ENCODE peak calls at places on chromosomes 7 and 10, in ten cellular contexts. B is left ventricle myocardium inferior, L is esophagus squamous epithelium, W is heart right ventricle, A is BE2C, Z is psoas muscle, M is mammary epithelial cell, E is fibroblast of lung, H is hepatocyte, D is lower lobe of right lung. V is an unnamed sample.

GRCh38 chr7:95335093-95335492 is 10.8 kb upstream of the PON1 start:
- DNase-seq in B (no peak), L (no peak), W (no peak), A (no peak), Z (no peak), M (peak; percentile 76), E (peak; percentile 93), H (no peak), D (no peak), V (no peak)

GRCh38 chr7:65251851-65252620 is 121.6 kb upstream of the ZNF92 start:
- DNase-seq in B (peak; percentile 35), L (no peak), W (peak; percentile 29), A (peak; percentile 79), Z (peak; percentile 56), M (peak; percentile 61), E (peak; percentile 71), H (peak; percentile 85), D (peak; percentile 78), V (no peak)

GRCh38 chr7:131027287-131027773 is 293.3 kb upstream of the KLF14 start:
- DNase-seq in B (peak; percentile 50), L (no peak), W (no peak), A (peak; percentile 78), Z (peak; percentile 69), M (peak; percentile 63), E (peak; percentile 57), H (peak; percentile 38), D (peak; percentile 51), V (peak; percentile 44)

GRCh38 chr7:28592861-28593260 is 180.5 kb downstream of the CREB5 start:
- DNase-seq in B (no peak), L (no peak), W (no peak), A (no peak), Z (no peak), M (no peak), E (no peak), H (no peak), D (no peak), V (no peak)

GRCh38 chr7:151776876-151777510 is 99.9 kb downstream of the PRKAG2 start:
- DNase-seq in B (no peak), L (no peak), W (no peak), A (no peak), Z (peak; percentile 44), M (no peak), E (no peak), H (no peak), D (no peak), V (no peak)

GRCh38 chr10:88763441-88763840 is 3.6 kb downstream of the LIPN start:
- DNase-seq in B (no peak), L (no peak), W (no peak), A (no peak), Z (no peak), M (peak; percentile 6), E (no peak), H (no peak), D (no peak), V (no peak)

GRCh38 chr10:6018422-6018821 is 41.1 kb upstream of the IL15RA start:
- DNase-seq in B (peak; percentile 48), L (no peak), W (peak; percentile 34), A (no peak), Z (no peak), M (no peak), E (no peak), H (no peak), D (no peak), V (no peak)

GRCh38 chr7:13036256-13036765 is 348.9 kb downstream of the ARL4A start:
- DNase-seq in B (no peak), L (no peak), W (no peak), A (no peak), Z (no peak), M (no peak), E (peak; percentile 20), H (no peak), D (no peak), V (no peak)

GRCh38 chr7:115679976-115680375 is 350.6 kb downstream of the TFEC start:
- DNase-seq in B (no peak), L (no peak), W (no peak), A (peak; percentile 8), Z (no peak), M (peak; percentile 29), E (peak; percentile 44), H (peak; percentile 58), D (no peak), V (no peak)

GRCh38 chr7:115679423-115679822 is 351.1 kb downstream of the TFEC start:
- DNase-seq in B (no peak), L (no peak), W (no peak), A (no peak), Z (no peak), M (no peak), E (no peak), H (no peak), D (no peak), V (no peak)

GRCh38 chr7:115682507-115682906 is 348.1 kb downstream of the TFEC start:
- DNase-seq in B (no peak), L (no peak), W (no peak), A (no peak), Z (no peak), M (no peak), E (no peak), H (no peak), D (no peak), V (no peak)

GRCh38 chr7:115680921-115681320 is 349.6 kb downstream of the TFEC start:
- DNase-seq in B (no peak), L (no peak), W (no peak), A (no peak), Z (no peak), M (no peak), E (no peak), H (no peak), D (no peak), V (no peak)

DNA sequence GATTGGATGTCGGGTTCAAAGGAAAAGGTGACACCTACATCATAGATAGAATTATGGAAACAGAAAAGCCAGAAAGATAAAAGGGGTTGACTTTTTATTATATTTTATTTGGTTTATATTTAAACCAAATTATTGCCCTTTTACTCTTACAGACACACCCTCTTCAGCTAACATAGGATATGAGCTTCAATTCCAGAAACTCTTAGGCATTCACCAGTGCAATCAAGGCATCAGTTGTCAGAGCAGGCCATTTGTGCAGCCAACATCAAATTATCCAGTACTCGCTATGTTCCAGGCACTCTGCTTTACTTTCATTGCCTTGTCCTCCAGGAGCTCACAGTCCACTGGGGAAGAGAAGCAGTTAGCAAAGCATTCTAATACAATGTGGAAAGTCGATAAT is 347.5 kb downstream of the TFEC start:
- DNase-seq in B (no peak), L (no peak), W (no peak), A (no peak), Z (no peak), M (no peak), E (no peak), H (no peak), D (no peak), V (no peak)
- TF ChIP-seq CTCF in B (no peak), L (no peak), W (no peak), A (no peak), Z (no peak), M (no peak), E (no peak), H (no peak), D (no peak), V (no peak)

DNA sequence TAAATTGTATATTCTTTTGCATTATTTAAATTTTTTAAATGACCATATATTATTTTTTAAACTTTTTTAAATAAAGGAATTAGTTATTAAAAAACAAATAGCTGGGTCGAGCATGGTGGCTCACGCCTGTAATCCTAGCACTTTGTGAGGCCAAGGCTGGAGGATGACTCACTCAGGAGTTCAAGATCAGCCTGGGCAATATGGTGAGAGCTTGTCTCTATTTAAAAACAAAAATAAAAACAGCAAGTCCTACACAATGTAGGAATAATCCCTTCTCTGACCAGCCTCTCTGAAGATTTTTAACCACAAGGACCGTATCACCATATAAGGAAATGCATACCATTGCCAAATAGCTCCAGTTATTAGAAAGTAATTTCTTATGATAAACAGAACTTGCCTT is 19.6 kb downstream of the NOC3L start:
- DNase-seq in B (no peak), L (no peak), W (no peak), A (no peak), Z (no peak), M (no peak), E (no peak), H (no peak), D (no peak), V (no peak)
- H3K36me3 ChIP-seq in B (peaks cover 83% of the 10 kb centered on the region), L (no peaks in the 10 kb centered on the region), W (peaks cover 26% of the 10 kb centered on the region), A (peaks cover 48% of the 10 kb centered on the region), Z (peaks cover 98% of the 10 kb centered on the region), M (peaks cover 58% of the 10 kb centered on the region), E (peaks cover 10% of the 10 kb centered on the region), H (no peaks in the 10 kb centered on the region), D (peaks cover 98% of the 10 kb centered on the region), V (peaks cover 85% of the 10 kb centered on the region)

GRCh38 chr7:1569016-1569415 is 816 bp downstream of the PSMG3 start:
- DNase-seq in B (no peak), L (no peak), W (no peak), A (no peak), Z (peak; percentile 58), M (peak; percentile 36), E (peak; percentile 68), H (no peak), D (no peak), V (no peak)

GRCh38 chr7:1569440-1569832 is 396 bp downstream of the PSMG3 start:
- DNase-seq in B (no peak), L (no peak), W (no peak), A (no peak), Z (peak; percentile 50), M (no peak), E (peak; percentile 14), H (no peak), D (no peak), V (no peak)

GRCh38 chr7:1572111-1572510 is 2.3 kb upstream of the PSMG3 start:
- DNase-seq in B (no peak), L (no peak), W (no peak), A (no peak), Z (no peak), M (no peak), E (no peak), H (no peak), D (no peak), V (no peak)

GRCh38 chr7:1571261-1571650 is 1.4 kb upstream of the PSMG3 start:
- DNase-seq in B (no peak), L (no peak), W (no peak), A (no peak), Z (peak; percentile 44), M (no peak), E (peak; percentile 63), H (peak; percentile 65), D (peak; percentile 45), V (no peak)

DNA sequence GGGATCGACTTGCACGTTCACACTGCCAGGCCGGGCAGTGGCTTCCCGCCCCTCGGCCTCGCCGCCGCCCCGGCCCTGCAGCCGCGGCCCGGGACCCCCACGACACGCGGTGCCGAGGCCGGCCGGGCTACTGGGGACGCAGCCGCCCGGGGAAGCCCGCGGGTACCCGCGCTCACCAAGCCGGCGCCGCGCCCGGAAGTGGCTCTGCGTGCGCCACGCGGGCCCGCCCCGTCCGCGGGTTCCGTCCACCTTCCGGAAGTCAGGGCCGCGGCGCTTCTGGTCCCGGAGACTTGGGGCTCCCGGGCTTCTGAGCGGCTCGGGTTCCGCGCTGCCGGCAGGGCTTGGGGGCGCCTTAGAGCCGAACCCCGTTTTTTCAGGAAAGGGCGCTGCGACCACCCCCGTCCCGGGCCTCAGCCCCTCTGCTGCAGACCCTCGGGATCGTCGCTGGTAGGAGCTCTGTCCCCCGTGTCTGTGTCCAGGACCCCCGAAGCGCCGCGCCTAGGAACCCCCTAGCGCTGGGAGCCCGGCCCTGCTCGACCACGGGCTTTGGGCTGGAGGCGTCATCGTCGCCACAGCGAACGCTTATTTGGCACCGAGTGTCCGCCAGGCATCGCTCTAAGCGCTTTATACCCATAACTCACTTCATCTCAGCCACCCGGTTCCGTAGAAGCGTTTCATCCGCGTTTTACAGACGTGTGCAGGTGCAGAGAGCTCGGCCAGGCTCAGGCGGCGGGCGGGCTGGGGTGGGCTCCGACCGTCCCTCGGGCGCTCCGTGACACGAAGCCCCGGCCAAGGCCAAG is at the start of gene PSMG3:
- DNase-seq in B (peak; percentile 92), L (peak; percentile 47), W (peak; percentile 91), A (peak; percentile 94), Z (peak; percentile 95), M (peak; percentile 88), E (peak; percentile 91), H (peak; percentile 97), D (peak; percentile 96), V (peak; percentile 86)
- TF ChIP-seq CTCF in B (peak; percentile 52), L (peak; percentile 33), W (peak; percentile 58), A (no peak), Z (peak; percentile 29), M (no peak), E (peak; percentile 28), H (peak; percentile 46), D (peak; percentile 32), V (peak; percentile 53)

GRCh38 chr10:70714245-70714644 is 41.9 kb downstream of the ADAMTS14 start:
- DNase-seq in B (no peak), L (no peak), W (no peak), A (no peak), Z (no peak), M (no peak), E (no peak), H (no peak), D (no peak), V (no peak)

GRCh38 chr10:70711911-70712310 is 39.6 kb downstream of the ADAMTS14 start:
- DNase-seq in B (no peak), L (no peak), W (no peak), A (no peak), Z (no peak), M (no peak), E (no peak), H (no peak), D (no peak), V (no peak)

GRCh38 chr10:70715853-70716795 is 43.8 kb downstream of the ADAMTS14 start:
- DNase-seq in B (no peak), L (no peak), W (peak; percentile 32), A (peak; percentile 74), Z (no peak), M (peak; percentile 20), E (peak; percentile 39), H (peak; percentile 23), D (no peak), V (no peak)

GRCh38 chr10:70714961-70715360 is 42.7 kb downstream of the ADAMTS14 start:
- DNase-seq in B (no peak), L (no peak), W (no peak), A (no peak), Z (no peak), M (no peak), E (no peak), H (no peak), D (no peak), V (no peak)

DNA sequence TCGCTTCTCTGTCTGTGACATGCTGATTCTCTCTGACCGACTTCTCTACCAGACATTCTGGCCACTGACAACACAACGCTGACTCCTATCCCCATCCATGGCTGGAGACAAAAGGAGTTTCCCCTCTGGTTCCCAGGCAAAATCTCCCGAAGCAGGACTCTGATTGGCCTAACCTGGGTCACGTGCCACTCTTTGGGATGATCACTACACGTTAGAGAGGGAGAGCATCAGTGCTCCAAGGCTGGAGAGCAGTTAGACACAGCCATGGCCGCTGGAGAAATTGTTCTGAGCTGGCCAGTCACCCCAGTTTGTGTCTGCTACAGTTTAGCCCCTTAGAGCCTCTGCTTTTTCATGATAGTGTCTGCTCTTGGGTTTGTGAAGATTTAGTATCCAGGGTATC is 38.9 kb downstream of the ADAMTS14 start:
- DNase-seq in B (no peak), L (no peak), W (no peak), A (no peak), Z (no peak), M (no peak), E (no peak), H (no peak), D (no peak), V (no peak)
- H3K36me3 ChIP-seq in B (no peaks in the 10 kb centered on the region), L (no peaks in the 10 kb centered on the region), W (no peaks in the 10 kb centered on the region), A (no peaks in the 10 kb centered on the region), Z (no peaks in the 10 kb centered on the region), M (no peaks in the 10 kb centered on the region), E (peaks cover 1% of the 10 kb centered on the region), H (no peaks in the 10 kb centered on the region), D (no peaks in the 10 kb centered on the region), V (no peaks in the 10 kb centered on the region)